ENCODE peak calls at places on chromosomes 13 and 19, in seven cellular contexts. H, I, S, A, W, C and Z are unnamed samples.

GRCh38 chr13:68984688-68985319 is 1122.8 kb upstream of the ATXN8OS start:
- DNase-seq in H (no peak), I (no peak), S (no peak), A (no peak), W (no peak), C (no peak), Z (peak; percentile 8)

GRCh38 chr13:50222569-50223332 is 207.5 kb downstream of the KCNRG start:
- DNase-seq in H (peak; percentile 90), I (peak; percentile 82), S (no peak), A (peak; percentile 90), W (no peak), C (peak; percentile 85), Z (peak; percentile 35)

GRCh38 chr19:34644991-34645461 is 31.9 kb downstream of the SCGB2B2 start:
- DNase-seq in H (no peak), I (no peak), S (no peak), A (no peak), W (no peak), C (no peak), Z (no peak)

GRCh38 chr13:26255717-26256277 is 1.9 kb downstream of the CDK8 start:
- DNase-seq in H (peak; percentile 31), I (no peak), S (no peak), A (peak; percentile 20), W (no peak), C (no peak), Z (no peak)

GRCh38 chr13:111129465-111130110 is 14.5 kb downstream of the ARHGEF7 start:
- DNase-seq in H (no peak), I (no peak), S (no peak), A (no peak), W (no peak), C (no peak), Z (no peak)

GRCh38 chr19:1860821-1861598 is 2.4 kb downstream of the KLF16 start:
- DNase-seq in H (no peak), I (no peak), S (no peak), A (no peak), W (no peak), C (no peak), Z (no peak)

GRCh38 chr19:51002542-51003311 is 1.3 kb upstream of the KLK8 start:
- DNase-seq in H (no peak), I (no peak), S (peak; percentile 74), A (no peak), W (peak; percentile 81), C (no peak), Z (no peak)

GRCh38 chr19:53642381-53643099 is 10.7 kb downstream of the DPRX start:
- DNase-seq in H (no peak), I (no peak), S (no peak), A (no peak), W (no peak), C (no peak), Z (no peak)

GRCh38 chr19:39390460-39390758 is 497 bp downstream of the PAF1 start:
- DNase-seq in H (no peak), I (no peak), S (no peak), A (no peak), W (no peak), C (no peak), Z (peak; percentile 27)

GRCh38 chr13:101417043-101417406 is 717 bp upstream of the NALCN start:
- DNase-seq in H (peak; percentile 69), I (no peak), S (peak; percentile 9), A (peak; percentile 66), W (no peak), C (no peak), Z (no peak)

GRCh38 chr19:912181-913079 is 589 bp downstream of the R3HDM4 start:
- DNase-seq in H (no peak), I (no peak), S (no peak), A (peak; percentile 28), W (no peak), C (no peak), Z (no peak)

GRCh38 chr13:30710442-30710841 is 24.9 kb upstream of the ALOX5AP start:
- DNase-seq in H (no peak), I (no peak), S (no peak), A (no peak), W (no peak), C (no peak), Z (no peak)

GRCh38 chr19:5934002-5934401 is 19.9 kb downstream of the CAPS start:
- DNase-seq in H (no peak), I (no peak), S (no peak), A (no peak), W (no peak), C (no peak), Z (no peak)

GRCh38 chr13:93216122-93216521 is 10.5 kb upstream of the GPC6 start:
- DNase-seq in H (no peak), I (no peak), S (peak; percentile 15), A (no peak), W (no peak), C (no peak), Z (no peak)

GRCh38 chr13:23718916-23719470 is 148.8 kb downstream of the TNFRSF19 start:
- DNase-seq in H (no peak), I (no peak), S (no peak), A (no peak), W (no peak), C (no peak), Z (no peak)

GRCh38 chr19:40689339-40690049 is 957 bp downstream of the NUMBL start:
- DNase-seq in H (no peak), I (no peak), S (peak; percentile 51), A (no peak), W (no peak), C (peak; percentile 72), Z (peak; percentile 33)

GRCh38 chr19:17389957-17390664 is 3.9 kb downstream of the CCDC194 start:
- DNase-seq in H (no peak), I (no peak), S (no peak), A (no peak), W (no peak), C (no peak), Z (no peak)

GRCh38 chr13:111184685-111185401 is 69.7 kb downstream of the ARHGEF7 start:
- DNase-seq in H (peak; percentile 52), I (no peak), S (no peak), A (no peak), W (no peak), C (peak; percentile 56), Z (no peak)

GRCh38 chr13:75368167-75368566 is 113.8 kb downstream of the TBC1D4 start:
- DNase-seq in H (peak; percentile 91), I (peak; percentile 56), S (no peak), A (peak; percentile 94), W (no peak), C (no peak), Z (no peak)

GRCh38 chr13:51241720-51242119 is 19.5 kb downstream of the FAM124A start:
- DNase-seq in H (peak; percentile 22), I (no peak), S (no peak), A (peak; percentile 92), W (no peak), C (no peak), Z (no peak)

GRCh38 chr19:1618157-1619093 is 13.2 kb upstream of the UQCR11 start:
- DNase-seq in H (peak; percentile 26), I (no peak), S (peak; percentile 44), A (peak; percentile 23), W (peak; percentile 59), C (peak; percentile 61), Z (peak; percentile 58)

GRCh38 chr19:3476830-3477229 is 3.5 kb downstream of the SMIM24 start:
- DNase-seq in H (no peak), I (no peak), S (no peak), A (no peak), W (no peak), C (no peak), Z (no peak)

GRCh38 chr13:90105881-90106496 is 1241.5 kb upstream of the MIR17HG start:
- DNase-seq in H (peak; percentile 86), I (peak; percentile 32), S (no peak), A (peak; percentile 77), W (no peak), C (no peak), Z (no peak)

GRCh38 chr19:51111606-51112005 is 3.4 kb upstream of the CTU1 start:
- DNase-seq in H (no peak), I (no peak), S (peak; percentile 51), A (peak; percentile 11), W (no peak), C (no peak), Z (no peak)

GRCh38 chr19:16575861-16576689 is 3.9 kb upstream of the SLC35E1 start:
- DNase-seq in H (no peak), I (no peak), S (no peak), A (no peak), W (no peak), C (no peak), Z (no peak)

GRCh38 chr19:6212403-6213265 is 67.1 kb downstream of the MLLT1 start:
- DNase-seq in H (no peak), I (no peak), S (no peak), A (no peak), W (no peak), C (peak; percentile 25), Z (no peak)

GRCh38 chr19:45528744-45529453 is 21.6 kb downstream of the VASP start:
- DNase-seq in H (peak; percentile 51), I (no peak), S (peak; percentile 91), A (no peak), W (peak; percentile 92), C (peak; percentile 30), Z (peak; percentile 71)